ENCODE peak calls at places on chromosomes 16 and 17, in four cellular contexts. O is psoas muscle, V is mammary epithelial cell, B is foreskin keratinocyte. K is an unnamed sample.
A peak's percentile ranks its signal among the peaks of the same experiment; 100 is the strongest.

GRCh38 chr16:64206877-64207276 is 915.0 kb downstream of the CDH11 start:
- DNase-seq in O (no peak), V (no peak), B (no peak), K (no peak)

GRCh38 chr16:19810817-19811731 is 73.6 kb downstream of the GPRC5B start:
- DNase-seq in V (peak; percentile 73), O (no peak), B (peak; percentile 76), K (peak; percentile 57)

GRCh38 chr16:81480856-81481821 is 36.5 kb downstream of the CMIP start:
- DNase-seq in B (no peak), O (peak; percentile 75), V (no peak), K (no peak)

GRCh38 chr17:81306491-81306890 is 11.4 kb upstream of the SLC38A10 start:
- DNase-seq in O (no peak), V (peak; percentile 9), B (no peak), K (no peak)

GRCh38 chr16:15835136-15835878 is 21.5 kb downstream of the MYH11 start:
- DNase-seq in V (no peak), O (no peak), B (no peak), K (no peak)

GRCh38 chr17:55248077-55248476 is 16.7 kb upstream of the HLF start:
- DNase-seq in B (no peak), V (no peak), O (no peak), K (no peak)

GRCh38 chr16:28835864-28836760 is 10.0 kb downstream of the TUFM start:
- DNase-seq in B (no peak), O (no peak), V (no peak), K (no peak)

GRCh38 chr16:85812811-85813700 is 13.6 kb downstream of the COX4I1 start:
- DNase-seq in V (no peak), O (no peak), B (no peak), K (no peak)

GRCh38 chr17:13230908-13231307 is 213.1 kb upstream of the ELAC2 start:
- DNase-seq in V (no peak), B (no peak), O (no peak), K (no peak)

GRCh38 chr16:30533748-30534367 is 800 bp downstream of the ZNF747 start:
- DNase-seq in V (no peak), O (no peak), B (no peak), K (no peak)

GRCh38 chr17:80694992-80695912 is 150.6 kb downstream of the RPTOR start:
- DNase-seq in V (no peak), O (no peak), B (no peak), K (no peak)

GRCh38 chr17:80891096-80892018 is 100.3 kb upstream of the CHMP6 start:
- DNase-seq in B (peak; percentile 73), O (peak; percentile 57), V (peak; percentile 95), K (peak; percentile 78)

GRCh38 chr16:24962747-24963146 is 52.4 kb downstream of the ARHGAP17 start:
- DNase-seq in B (no peak), V (no peak), O (no peak), K (no peak)

GRCh38 chr16:57945740-57946138 is 25.2 kb downstream of the CNGB1 start:
- DNase-seq in O (no peak), B (no peak), V (no peak), K (peak; percentile 33)

GRCh38 chr17:37885136-37885535 is 39.1 kb upstream of the TBC1D3K start:
- DNase-seq in B (no peak), O (no peak), V (no peak), K (no peak)

GRCh38 chr17:45702666-45703266 is 81.4 kb upstream of the CRHR1 start:
- DNase-seq in B (no peak), V (peak; percentile 29), O (no peak), K (peak; percentile 44)

GRCh38 chr16:46765050-46765449 is 16.9 kb upstream of the MYLK3 start:
- DNase-seq in V (peak; percentile 61), B (no peak), O (no peak), K (no peak)

GRCh38 chr17:6843241-6843890 is 11.8 kb upstream of the TEKT1 start:
- DNase-seq in B (no peak), V (peak; percentile 42), O (no peak), K (peak; percentile 65)
- H3K27me3 ChIP-seq in B (peaks cover 44% of the 10 kb centered on the region), V (no peaks in the 10 kb centered on the region), O (peaks cover 2% of the 10 kb centered on the region), K (peaks cover 2% of the 10 kb centered on the region)

DNA sequence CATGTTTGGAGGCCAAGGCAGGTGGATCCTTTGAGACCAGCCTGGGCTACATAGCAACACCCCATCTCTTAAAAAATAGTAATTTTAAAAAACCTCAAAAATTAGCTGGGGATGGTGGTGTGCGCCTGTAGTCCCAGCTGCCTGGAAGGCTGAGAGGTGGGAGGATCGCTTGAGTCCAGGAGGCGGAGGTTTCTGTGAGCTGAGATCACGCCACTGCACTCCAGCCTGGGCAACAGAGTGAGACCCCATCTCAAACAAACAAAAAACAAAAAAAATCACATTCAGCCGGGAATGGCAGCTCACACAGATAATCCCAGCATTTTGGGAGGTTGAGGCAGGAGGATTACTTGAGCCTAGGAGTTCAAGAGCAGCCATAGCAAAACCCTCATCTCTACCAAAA is 16.4 kb upstream of the YWHAE start:
- DNase-seq in B (no peak), O (peak; percentile 4), V (no peak), K (no peak)
- TF ChIP-seq CTCF in B (no peak), O (no peak), V (no peak), K (no peak)

DNA sequence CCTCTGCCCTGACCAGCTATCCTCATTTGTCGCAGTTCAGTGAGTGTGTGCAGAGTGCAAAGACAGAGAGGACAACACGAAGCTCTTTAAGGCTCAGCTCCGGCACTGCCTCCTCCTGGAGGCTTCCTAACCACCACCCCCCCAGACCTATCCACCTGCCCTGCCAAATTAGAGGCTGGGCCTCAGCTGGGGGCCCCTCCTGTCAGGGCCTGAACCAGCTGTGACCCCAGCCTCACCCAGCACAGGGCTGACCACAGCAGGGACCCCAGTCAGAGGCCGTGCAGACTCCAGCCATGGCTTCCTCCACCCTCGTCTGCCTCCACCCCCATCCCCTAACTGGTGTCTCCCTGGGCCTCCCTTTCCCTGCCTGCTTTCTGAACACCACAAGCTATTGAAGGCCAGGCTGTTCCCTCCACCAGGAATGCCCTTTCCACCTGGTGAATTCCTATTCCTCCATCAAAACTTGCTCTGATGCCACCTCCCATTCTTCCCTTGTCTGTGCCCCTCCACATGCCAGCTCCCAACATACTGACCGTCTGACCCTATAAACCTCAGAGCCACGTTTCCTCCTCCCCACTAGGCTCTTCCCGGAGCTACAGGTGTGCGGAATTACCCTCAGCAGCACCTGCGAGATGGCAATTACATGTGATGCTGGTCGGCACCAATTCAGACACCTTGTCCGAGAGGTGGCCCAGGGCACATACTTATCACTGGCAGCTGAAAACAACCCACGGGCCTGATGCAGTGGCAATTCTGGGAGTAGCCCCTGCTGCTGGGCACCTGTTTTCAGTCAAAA is 8.8 kb downstream of the SREBF1 start:
- DNase-seq in O (no peak), B (no peak), V (no peak), K (no peak)
- H3K27me3 ChIP-seq in O (no peaks in the 10 kb centered on the region), B (no peaks in the 10 kb centered on the region), V (no peaks in the 10 kb centered on the region), K (no peaks in the 10 kb centered on the region)

DNA sequence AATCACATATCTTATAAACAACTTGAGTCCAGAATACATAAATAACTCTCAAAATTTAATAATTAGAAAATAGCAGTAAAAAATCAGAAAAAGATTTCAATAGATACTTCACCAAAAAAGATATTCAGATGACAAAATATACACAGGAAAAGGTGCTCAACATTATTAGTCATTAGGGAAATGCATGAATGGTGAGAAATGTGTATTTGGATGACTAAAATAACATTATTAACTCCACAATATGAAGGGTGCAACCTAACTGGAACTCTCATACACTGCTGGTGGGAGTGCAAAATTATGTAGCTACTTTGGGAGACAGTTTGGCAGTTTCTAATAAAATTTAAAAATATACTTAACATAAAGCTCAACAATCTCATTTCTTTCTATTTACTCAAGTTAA is 262.3 kb upstream of the AXIN2 start:
- DNase-seq in V (no peak), O (no peak), B (no peak), K (peak; percentile 68)
- TF ChIP-seq CTCF in V (no peak), O (no peak), B (no peak), K (no peak)

DNA sequence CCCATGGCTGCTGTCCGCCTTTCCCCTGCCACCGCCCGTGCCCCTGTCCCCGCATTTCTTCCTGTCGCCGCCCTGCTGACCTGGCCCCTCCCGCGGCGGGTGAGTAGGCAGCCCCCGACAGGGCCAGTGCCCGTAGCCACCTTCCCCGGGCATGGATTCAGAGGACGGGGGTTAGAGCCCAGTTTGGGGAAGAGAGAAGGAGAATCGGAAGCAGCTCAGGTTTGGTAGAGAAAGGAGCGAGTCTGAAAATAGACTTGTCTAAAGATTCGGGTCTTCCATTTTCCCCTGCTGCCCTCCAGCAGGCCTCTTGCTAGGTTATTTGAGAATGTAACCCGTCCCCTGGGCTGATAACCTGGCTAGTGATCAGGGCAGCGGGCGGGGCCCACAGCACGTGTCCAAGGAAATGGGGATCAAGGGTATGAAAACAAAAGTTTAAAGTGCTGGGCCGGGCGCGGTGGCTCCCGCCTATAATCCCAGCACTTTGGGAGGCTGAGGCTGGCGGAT is 7.9 kb upstream of the CLDN9 start:
- DNase-seq in B (no peak), O (no peak), V (no peak), K (no peak)
- H3K27me3 ChIP-seq in B (peaks cover 7% of the 10 kb centered on the region), O (peaks cover 4% of the 10 kb centered on the region), V (no peaks in the 10 kb centered on the region), K (no peaks in the 10 kb centered on the region)

DNA sequence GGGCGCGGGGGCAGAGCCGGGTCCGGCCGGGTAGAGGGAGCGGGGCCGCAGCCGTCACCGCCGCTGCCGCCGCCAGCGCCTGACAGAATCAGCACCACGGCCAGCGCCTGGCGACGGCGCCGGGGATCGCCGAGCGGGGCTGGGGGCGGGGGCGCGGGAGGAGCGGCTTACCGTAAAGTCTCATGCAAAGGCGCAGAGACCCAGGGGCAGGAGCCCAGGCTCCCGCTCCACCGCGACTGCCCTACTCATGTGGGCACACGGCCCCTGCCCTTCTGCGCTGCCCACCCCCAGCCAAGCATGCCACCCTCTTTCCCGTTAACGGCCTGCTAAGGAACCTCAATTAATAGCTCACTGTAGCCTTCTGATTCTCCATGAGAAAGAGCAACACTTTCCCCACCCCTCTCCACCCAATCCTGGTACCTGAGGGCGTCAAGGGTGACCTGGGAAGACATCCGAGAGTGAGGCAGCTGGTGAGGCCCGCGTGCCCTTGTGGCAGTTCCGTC is at the start of gene SEZ6:
- DNase-seq in V (peak; percentile 47), B (no peak), O (peak; percentile 83), K (no peak)
- TF ChIP-seq CTCF in V (no peak), B (no peak), O (peak; percentile 20), K (no peak)

GRCh38 chr17:79317916-79318315 is 243.3 kb downstream of the ENGASE start:
- DNase-seq in O (no peak), B (no peak), V (no peak), K (no peak)

GRCh38 chr17:79320331-79320730 is 245.7 kb downstream of the ENGASE start:
- DNase-seq in V (no peak), O (no peak), B (no peak), K (no peak)

GRCh38 chr17:79316805-79317204 is 242.2 kb downstream of the ENGASE start:
- DNase-seq in B (no peak), O (no peak), V (no peak), K (no peak)

GRCh38 chr17:79311373-79311772 is 236.7 kb downstream of the ENGASE start:
- DNase-seq in V (no peak), O (no peak), B (no peak), K (no peak)

GRCh38 chr17:79315282-79316106 is 240.9 kb downstream of the ENGASE start:
- DNase-seq in V (no peak), O (no peak), B (no peak), K (no peak)
- H3K27me3 ChIP-seq in V (peaks cover 11% of the 10 kb centered on the region), O (peaks cover 10% of the 10 kb centered on the region), B (peaks cover 15% of the 10 kb centered on the region), K (no peaks in the 10 kb centered on the region)

GRCh38 chr16:52546291-52546941 is 527 bp downstream of the TOX3 start:
- DNase-seq in O (no peak), V (no peak), B (no peak), K (no peak)

GRCh38 chr16:52548261-52549010 is 1.5 kb upstream of the TOX3 start:
- DNase-seq in O (no peak), V (no peak), B (no peak), K (no peak)

GRCh38 chr16:52547834-52548215 is 882 bp upstream of the TOX3 start:
- DNase-seq in B (no peak), O (no peak), V (no peak), K (no peak)

GRCh38 chr16:52547001-52547833 is at the start of gene TOX3:
- DNase-seq in O (no peak), B (no peak), V (no peak), K (no peak)

GRCh38 chr16:52549011-52549692 is 2.2 kb upstream of the TOX3 start:
- DNase-seq in B (no peak), V (no peak), O (no peak), K (no peak)
- TF ChIP-seq CTCF in B (peak; percentile 24), V (no peak), O (no peak), K (no peak)